ENCODE peak calls at places on chromosomes 4 and X, in eight cellular contexts. One of them, this sample, is unnamed.

GRCh38 chr4:69896530-69897116 is 34.2 kb upstream of the CSN1S1 start:
- DNase-seq in tibial artery: no peak
- DNase-seq in activated gamma-delta T cell treated with Interleukin-2 at 50 U/mL for 16 hours: no peak
- DNase-seq in heart left ventricle: no peak
- DNase-seq in anterior cingulate cortex: no peak
- DNase-seq in esophagus squamous epithelium: no peak
- DNase-seq in CD4-positive, CD25-positive, alpha-beta regulatory T cell: no peak
- DNase-seq in ACHN: peak
- DNase-seq in this sample: no peak

GRCh38 chrX:318739-319578 is at the start of gene GTPBP6:
- DNase-seq in esophagus squamous epithelium: no peak
- DNase-seq in anterior cingulate cortex: no peak
- DNase-seq in ACHN: peak
- DNase-seq in activated gamma-delta T cell treated with Interleukin-2 at 50 U/mL for 16 hours: peak
- DNase-seq in CD4-positive, CD25-positive, alpha-beta regulatory T cell: peak
- DNase-seq in tibial artery: peak
- DNase-seq in heart left ventricle: peak
- DNase-seq in this sample: peak

GRCh38 chr4:57243071-57243470 is 132.9 kb upstream of the IGFBP7 start:
- DNase-seq in CD4-positive, CD25-positive, alpha-beta regulatory T cell: no peak
- DNase-seq in activated gamma-delta T cell treated with Interleukin-2 at 50 U/mL for 16 hours: no peak
- DNase-seq in tibial artery: no peak
- DNase-seq in ACHN: no peak
- DNase-seq in heart left ventricle: no peak
- DNase-seq in esophagus squamous epithelium: no peak
- DNase-seq in anterior cingulate cortex: no peak
- DNase-seq in this sample: no peak

GRCh38 chr4:153215976-153216375 is 11.7 kb downstream of the TRIM2 start:
- DNase-seq in activated gamma-delta T cell treated with Interleukin-2 at 50 U/mL for 16 hours: no peak
- DNase-seq in esophagus squamous epithelium: no peak
- DNase-seq in anterior cingulate cortex: no peak
- DNase-seq in ACHN: no peak
- DNase-seq in tibial artery: no peak
- DNase-seq in CD4-positive, CD25-positive, alpha-beta regulatory T cell: no peak
- DNase-seq in heart left ventricle: no peak
- DNase-seq in this sample: no peak

GRCh38 chrX:71439420-71439819 is 73.3 kb downstream of the TAF1 start:
- DNase-seq in tibial artery: no peak
- DNase-seq in heart left ventricle: no peak
- DNase-seq in CD4-positive, CD25-positive, alpha-beta regulatory T cell: no peak
- DNase-seq in anterior cingulate cortex: no peak
- DNase-seq in activated gamma-delta T cell treated with Interleukin-2 at 50 U/mL for 16 hours: no peak
- DNase-seq in ACHN: no peak
- DNase-seq in esophagus squamous epithelium: no peak
- DNase-seq in this sample: no peak

GRCh38 chr4:141569141-141569540 is 67.2 kb upstream of the IL15 start:
- DNase-seq in ACHN: peak
- DNase-seq in tibial artery: no peak
- DNase-seq in esophagus squamous epithelium: no peak
- DNase-seq in activated gamma-delta T cell treated with Interleukin-2 at 50 U/mL for 16 hours: no peak
- DNase-seq in anterior cingulate cortex: no peak
- DNase-seq in CD4-positive, CD25-positive, alpha-beta regulatory T cell: no peak
- DNase-seq in heart left ventricle: no peak
- DNase-seq in this sample: no peak

GRCh38 chrX:23935116-23935515 is 27.3 kb downstream of the CXorf58 start:
- DNase-seq in CD4-positive, CD25-positive, alpha-beta regulatory T cell: no peak
- DNase-seq in anterior cingulate cortex: no peak
- DNase-seq in activated gamma-delta T cell treated with Interleukin-2 at 50 U/mL for 16 hours: no peak
- DNase-seq in esophagus squamous epithelium: no peak
- DNase-seq in ACHN: no peak
- DNase-seq in tibial artery: no peak
- DNase-seq in heart left ventricle: no peak
- DNase-seq in this sample: no peak

GRCh38 chr4:48710446-48711209 is 69.5 kb downstream of the FRYL start:
- DNase-seq in CD4-positive, CD25-positive, alpha-beta regulatory T cell: no peak
- DNase-seq in heart left ventricle: no peak
- DNase-seq in tibial artery: no peak
- DNase-seq in esophagus squamous epithelium: no peak
- DNase-seq in ACHN: no peak
- DNase-seq in anterior cingulate cortex: no peak
- DNase-seq in activated gamma-delta T cell treated with Interleukin-2 at 50 U/mL for 16 hours: no peak
- DNase-seq in this sample: no peak

GRCh38 chr4:6332042-6332668 is 62.5 kb downstream of the WFS1 start:
- DNase-seq in esophagus squamous epithelium: no peak
- DNase-seq in tibial artery: no peak
- DNase-seq in CD4-positive, CD25-positive, alpha-beta regulatory T cell: no peak
- DNase-seq in ACHN: peak
- DNase-seq in anterior cingulate cortex: no peak
- DNase-seq in activated gamma-delta T cell treated with Interleukin-2 at 50 U/mL for 16 hours: peak
- DNase-seq in heart left ventricle: no peak
- DNase-seq in this sample: no peak

GRCh38 chr4:42923431-42923830 is 30.9 kb downstream of the GRXCR1 start:
- DNase-seq in heart left ventricle: no peak
- DNase-seq in CD4-positive, CD25-positive, alpha-beta regulatory T cell: no peak
- DNase-seq in esophagus squamous epithelium: no peak
- DNase-seq in tibial artery: no peak
- DNase-seq in activated gamma-delta T cell treated with Interleukin-2 at 50 U/mL for 16 hours: no peak
- DNase-seq in anterior cingulate cortex: no peak
- DNase-seq in ACHN: no peak
- DNase-seq in this sample: no peak

GRCh38 chr4:47510506-47511143 is 25.6 kb downstream of the ATP10D start:
- DNase-seq in esophagus squamous epithelium: no peak
- DNase-seq in tibial artery: no peak
- DNase-seq in CD4-positive, CD25-positive, alpha-beta regulatory T cell: no peak
- DNase-seq in heart left ventricle: no peak
- DNase-seq in ACHN: peak
- DNase-seq in activated gamma-delta T cell treated with Interleukin-2 at 50 U/mL for 16 hours: no peak
- DNase-seq in anterior cingulate cortex: no peak
- DNase-seq in this sample: peak

GRCh38 chrX:44529315-44529714 is 13.3 kb downstream of the FUNDC1 start:
- DNase-seq in CD4-positive, CD25-positive, alpha-beta regulatory T cell: no peak
- DNase-seq in activated gamma-delta T cell treated with Interleukin-2 at 50 U/mL for 16 hours: no peak
- DNase-seq in anterior cingulate cortex: no peak
- DNase-seq in ACHN: no peak
- DNase-seq in esophagus squamous epithelium: no peak
- DNase-seq in heart left ventricle: no peak
- DNase-seq in tibial artery: no peak
- DNase-seq in this sample: no peak

GRCh38 chr4:126242679-126243390 is 928.1 kb downstream of the FAT4 start:
- DNase-seq in anterior cingulate cortex: no peak
- DNase-seq in CD4-positive, CD25-positive, alpha-beta regulatory T cell: no peak
- DNase-seq in tibial artery: peak
- DNase-seq in activated gamma-delta T cell treated with Interleukin-2 at 50 U/mL for 16 hours: no peak
- DNase-seq in ACHN: no peak
- DNase-seq in heart left ventricle: peak
- DNase-seq in esophagus squamous epithelium: no peak
- DNase-seq in this sample: no peak

GRCh38 chrX:154714925-154715324 is 36.0 kb downstream of the GAB3 start:
- DNase-seq in anterior cingulate cortex: no peak
- DNase-seq in heart left ventricle: no peak
- DNase-seq in esophagus squamous epithelium: no peak
- DNase-seq in activated gamma-delta T cell treated with Interleukin-2 at 50 U/mL for 16 hours: peak
- DNase-seq in tibial artery: no peak
- DNase-seq in CD4-positive, CD25-positive, alpha-beta regulatory T cell: peak
- DNase-seq in ACHN: peak
- DNase-seq in this sample: peak

GRCh38 chr4:185822791-185823190 is 10.8 kb upstream of the SORBS2 start:
- DNase-seq in tibial artery: no peak
- DNase-seq in heart left ventricle: no peak
- DNase-seq in CD4-positive, CD25-positive, alpha-beta regulatory T cell: no peak
- DNase-seq in anterior cingulate cortex: no peak
- DNase-seq in activated gamma-delta T cell treated with Interleukin-2 at 50 U/mL for 16 hours: no peak
- DNase-seq in esophagus squamous epithelium: no peak
- DNase-seq in ACHN: no peak
- DNase-seq in this sample: no peak

GRCh38 chrX:109632906-109633504 is 8.0 kb upstream of the KCNE5 start:
- DNase-seq in esophagus squamous epithelium: no peak
- DNase-seq in anterior cingulate cortex: no peak
- DNase-seq in CD4-positive, CD25-positive, alpha-beta regulatory T cell: no peak
- DNase-seq in tibial artery: no peak
- DNase-seq in heart left ventricle: no peak
- DNase-seq in ACHN: peak
- DNase-seq in activated gamma-delta T cell treated with Interleukin-2 at 50 U/mL for 16 hours: no peak
- DNase-seq in this sample: no peak